ENCODE peak calls at places on chromosome 11, in four cellular contexts. K is pancreas, F is neural progenitor cell, M is mucosa of descending colon. W is an unnamed sample. For H3K4me1 and H3K36me3, the result is how much of the 10 kb centered on the place peaks cover.

GRCh38 chr11:33701302-33701701 is 676 bp upstream of the C11orf91 start:
- DNase-seq in K (no peak), F (no peak), M (no peak), W (no peak)

GRCh38 chr11:2522636-2523255 is 77.9 kb downstream of the KCNQ1 start:
- DNase-seq in K (peak), F (peak), M (peak), W (peak)

GRCh38 chr11:115929618-115930129 is 425.5 kb upstream of the CADM1 start:
- DNase-seq in K (no peak), F (no peak), M (no peak), W (no peak)

GRCh38 chr11:42976636-42977217 is 335.1 kb upstream of the API5 start:
- DNase-seq in K (no peak), F (no peak), M (no peak), W (no peak)

GRCh38 chr11:16986434-16987204 is 27.6 kb downstream of the PLEKHA7 start:
- DNase-seq in K (peak), F (no peak), M (peak), W (no peak)

GRCh38 chr11:2077061-2077802 is 62.0 kb downstream of the IGF2 start:
- DNase-seq in K (no peak), F (no peak), M (no peak), W (no peak)

GRCh38 chr11:92702037-92702436 is 267.4 kb upstream of the MTNR1B start:
- DNase-seq in K (no peak), F (no peak), M (no peak), W (no peak)

GRCh38 chr11:114359342-114359741 is 41.0 kb downstream of the C11orf71 start:
- DNase-seq in K (no peak), F (no peak), M (no peak), W (no peak)

GRCh38 chr11:9594267-9595046 is 21.0 kb downstream of the WEE1 start:
- DNase-seq in K (no peak), F (no peak), M (no peak), W (no peak)

GRCh38 chr11:68311155-68312116 is 955 bp upstream of the LRP5 start:
- DNase-seq in K (no peak), F (no peak), M (no peak), W (no peak)

DNA sequence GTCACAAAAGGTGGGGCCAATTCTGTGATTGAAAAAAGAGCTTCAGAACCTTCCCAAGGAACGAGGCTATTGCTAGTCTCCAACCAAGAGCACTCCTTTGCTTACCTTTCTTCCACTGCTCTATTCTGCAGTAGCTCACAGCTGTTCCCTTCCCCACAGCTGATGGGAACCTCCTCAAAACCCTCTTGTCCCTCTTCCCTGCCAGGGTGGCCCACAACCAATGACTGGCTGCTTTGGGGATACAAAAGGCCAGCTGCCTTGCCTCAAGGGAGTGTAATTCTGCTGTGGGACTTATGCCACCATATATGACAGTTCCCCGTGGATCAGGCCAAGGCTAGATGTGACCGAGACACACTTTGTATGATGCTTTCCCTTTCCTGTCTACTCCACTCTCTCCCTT is 15.0 kb downstream of the KCNE3 start:
- DNase-seq in K (no peak), F (no peak), M (no peak), W (no peak)
- H3K4me1 ChIP-seq in K (under half), F (under half), M (under half), W (under half)

DNA sequence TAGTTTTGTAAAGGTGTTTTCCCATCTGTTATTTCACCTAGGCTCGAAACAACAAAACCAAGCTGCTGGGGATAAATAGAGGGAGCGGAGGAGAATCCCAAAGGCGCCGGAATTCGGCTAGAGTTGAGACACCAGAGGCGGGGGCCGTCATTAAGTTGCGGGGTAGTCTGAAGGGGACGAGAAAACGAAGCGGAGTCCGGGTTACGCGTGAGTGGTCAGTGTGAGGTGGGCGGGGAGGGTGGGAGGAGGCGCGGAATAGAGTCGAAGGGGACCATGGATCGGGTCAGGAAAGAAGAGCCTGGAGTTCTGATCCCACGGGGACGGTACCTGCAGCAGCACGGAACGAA is 361 bp downstream of the SRPRA start:
- DNase-seq in K (peak), F (peak), M (no peak), W (no peak)
- H3K36me3 ChIP-seq in K (under half), F (under half), M (under half), W (under half)

GRCh38 chr11:66331542-66332370 is 4.5 kb downstream of the RIN1 start:
- DNase-seq in K (no peak), F (no peak), M (no peak), W (no peak)
- H3K4me1 ChIP-seq in K (under half), F (under half), M (under half), W (under half)

GRCh38 chr11:782264-783174 is 5.2 kb upstream of the GATD1 start:
- DNase-seq in K (no peak), F (no peak), M (no peak), W (no peak)

GRCh38 chr11:779955-780532 is 2.8 kb upstream of the GATD1 start:
- DNase-seq in K (no peak), F (no peak), M (no peak), W (no peak)

GRCh38 chr11:786235-787083 is 3.4 kb downstream of the CEND1 start:
- DNase-seq in K (no peak), F (no peak), M (no peak), W (no peak)

GRCh38 chr11:787084-787675 is 2.7 kb downstream of the CEND1 start:
- DNase-seq in K (no peak), F (no peak), M (no peak), W (no peak)

GRCh38 chr11:783581-784015 is 6.3 kb downstream of the CEND1 start:
- DNase-seq in K (peak), F (peak), M (peak), W (peak)
- H3K36me3 ChIP-seq in K (under half), F (under half), M (under half), W (under half)

GRCh38 chr11:44962464-44962863 is 11.8 kb upstream of the TP53I11 start:
- DNase-seq in K (no peak), F (no peak), M (no peak), W (no peak)
- H3K4me1 ChIP-seq in K (under half), F (half or more), M (under half), W (under half)

W was measured in left lung.